ENCODE peak calls at places on chromosomes 6 and 20, in six cellular contexts. C, F, I, E, J and N are unnamed samples.

GRCh38 chr6:21634582-21634981 is 41.0 kb downstream of the SOX4 start:
- DNase-seq in C (no peak), F (no peak), I (no peak), E (peak), J (peak), N (no peak)

GRCh38 chr6:159249150-159249549 is 80.0 kb downstream of the FNDC1 start:
- DNase-seq in C (no peak), F (no peak), I (no peak), E (no peak), J (no peak), N (no peak)

GRCh38 chr20:58233881-58234528 is 5.6 kb upstream of the ANKRD60 start:
- DNase-seq in C (no peak), F (peak), I (no peak), E (no peak), J (no peak), N (no peak)

GRCh38 chr6:141151710-141152417 is 980.9 kb upstream of the GJE1 start:
- DNase-seq in C (no peak), F (no peak), I (no peak), E (no peak), J (no peak), N (no peak)

GRCh38 chr6:109095821-109096084 is 446 bp downstream of the CEP57L1 start:
- DNase-seq in C (no peak), F (no peak), I (no peak), E (no peak), J (no peak), N (no peak)

GRCh38 chr6:24126586-24127192 is 674 bp downstream of the NRSN1 start:
- DNase-seq in C (no peak), F (peak), I (no peak), E (peak), J (peak), N (peak)

GRCh38 chr6:83068628-83069027 is 1.2 kb downstream of the DOP1A start:
- DNase-seq in C (no peak), F (no peak), I (no peak), E (no peak), J (no peak), N (no peak)

GRCh38 chr6:53048431-53049195 is 16.6 kb upstream of the FBXO9 start:
- DNase-seq in C (no peak), F (no peak), I (no peak), E (peak), J (peak), N (peak)

GRCh38 chr20:45972500-45973183 is 639 bp upstream of the ZNF335 start:
- DNase-seq in C (no peak), F (peak), I (no peak), E (no peak), J (no peak), N (no peak)

GRCh38 chr6:170076466-170077165 is 214.3 kb downstream of the DLL1 start:
- DNase-seq in C (peak), F (peak), I (peak), E (no peak), J (no peak), N (no peak)

GRCh38 chr6:169811072-169811471 is 59.6 kb downstream of the ERMARD start:
- DNase-seq in C (no peak), F (no peak), I (no peak), E (no peak), J (no peak), N (no peak)

GRCh38 chr6:47153066-47153755 is 111.1 kb upstream of the ADGRF1 start:
- DNase-seq in C (no peak), F (no peak), I (no peak), E (peak), J (peak), N (no peak)

GRCh38 chr6:35197196-35197595 is 16.6 kb upstream of the SCUBE3 start:
- DNase-seq in C (no peak), F (no peak), I (no peak), E (peak), J (no peak), N (no peak)

GRCh38 chr20:57672953-57673575 is 36.8 kb downstream of the PMEPA1 start:
- DNase-seq in C (no peak), F (no peak), I (no peak), E (no peak), J (no peak), N (no peak)

GRCh38 chr6:56760842-56761241 is 118.2 kb upstream of the DST start:
- DNase-seq in C (no peak), F (no peak), I (no peak), E (peak), J (peak), N (no peak)

GRCh38 chr20:24027229-24027628 is 38.6 kb upstream of the GGTLC1 start:
- DNase-seq in C (no peak), F (peak), I (no peak), E (peak), J (no peak), N (peak)

GRCh38 chr6:53718597-53719460 is 53.3 kb upstream of the KLHL31 start:
- DNase-seq in C (peak), F (peak), I (no peak), E (peak), J (peak), N (peak)

GRCh38 chr6:90338409-90338808 is 41.8 kb upstream of the BACH2 start:
- DNase-seq in C (no peak), F (no peak), I (no peak), E (peak), J (no peak), N (no peak)

GRCh38 chr20:55667955-55668354 is 337.4 kb downstream of the CBLN4 start:
- DNase-seq in C (peak), F (no peak), I (no peak), E (no peak), J (no peak), N (no peak)

GRCh38 chr6:40947876-40948514 is 91.0 kb downstream of the UNC5CL start:
- DNase-seq in C (no peak), F (no peak), I (no peak), E (peak), J (peak), N (no peak)

GRCh38 chr6:26272171-26272631 is 92.8 kb upstream of the BTN3A2 start:
- DNase-seq in C (peak), F (peak), I (peak), E (no peak), J (no peak), N (no peak)

GRCh38 chr6:170147056-170147787 is 143.7 kb downstream of the DLL1 start:
- DNase-seq in C (peak), F (no peak), I (no peak), E (peak), J (no peak), N (no peak)

GRCh38 chr6:130167655-130168054 is 55.1 kb downstream of the SAMD3 start:
- DNase-seq in C (no peak), F (no peak), I (no peak), E (peak), J (peak), N (no peak)

GRCh38 chr20:12276011-12276673 is 358.4 kb downstream of the BTBD3 start:
- DNase-seq in C (no peak), F (no peak), I (no peak), E (peak), J (no peak), N (peak)

GRCh38 chr6:37208793-37209192 is 38.8 kb downstream of the PIM1 start:
- DNase-seq in C (no peak), F (no peak), I (no peak), E (no peak), J (no peak), N (no peak)

GRCh38 chr6:137536104-137536773 is 42.0 kb upstream of the OLIG3 start:
- DNase-seq in C (no peak), F (no peak), I (no peak), E (no peak), J (no peak), N (peak)

GRCh38 chr6:52543729-52544324 is 33.0 kb downstream of the TRAM2 start:
- DNase-seq in C (no peak), F (no peak), I (no peak), E (peak), J (peak), N (no peak)

GRCh38 chr6:80468398-80468797 is 361.9 kb downstream of the BCKDHB start:
- DNase-seq in C (no peak), F (no peak), I (no peak), E (no peak), J (no peak), N (no peak)

GRCh38 chr20:20969701-20970100 is 136.5 kb downstream of the LINC00237 start:
- DNase-seq in C (no peak), F (no peak), I (no peak), E (no peak), J (no peak), N (no peak)

GRCh38 chr6:105091140-105091829 is 88.5 kb downstream of the POPDC3 start:
- DNase-seq in C (no peak), F (no peak), I (no peak), E (no peak), J (peak), N (no peak)

GRCh38 chr20:19867940-19868371 is 109.9 kb downstream of the RIN2 start:
- DNase-seq in C (no peak), F (no peak), I (no peak), E (no peak), J (peak), N (no peak)

GRCh38 chr20:20130399-20130798 is 78.1 kb downstream of the CFAP61 start:
- DNase-seq in C (no peak), F (no peak), I (no peak), E (peak), J (peak), N (peak)

GRCh38 chr20:35856866-35857265 is 85.1 kb downstream of the PHF20 start:
- DNase-seq in C (no peak), F (no peak), I (no peak), E (no peak), J (no peak), N (no peak)

GRCh38 chr20:44433751-44434538 is 41.7 kb upstream of the TTPAL start:
- DNase-seq in C (peak), F (peak), I (no peak), E (no peak), J (no peak), N (no peak)

GRCh38 chr6:109610555-109610954 is 80.4 kb downstream of the AK9 start:
- DNase-seq in C (no peak), F (no peak), I (no peak), E (no peak), J (peak), N (no peak)

GRCh38 chr6:153117986-153118886 is 12.8 kb downstream of the RGS17 start:
- DNase-seq in C (no peak), F (no peak), I (no peak), E (peak), J (peak), N (no peak)

GRCh38 chr20:36145877-36146707 is 8.4 kb upstream of the EPB41L1 start:
- DNase-seq in C (no peak), F (no peak), I (peak), E (no peak), J (peak), N (no peak)

GRCh38 chr6:101230866-101231265 is 162.6 kb upstream of the GRIK2 start:
- DNase-seq in C (no peak), F (no peak), I (no peak), E (no peak), J (no peak), N (no peak)

GRCh38 chr20:1418335-1418734 is 25.5 kb upstream of the FKBP1A start:
- DNase-seq in C (no peak), F (no peak), I (no peak), E (peak), J (peak), N (no peak)

GRCh38 chr6:108888745-108889144 is 40.5 kb downstream of the ARMC2 start:
- DNase-seq in C (no peak), F (no peak), I (no peak), E (no peak), J (no peak), N (no peak)

GRCh38 chr20:62550087-62550565 is 74.3 kb upstream of the GATA5 start:
- DNase-seq in C (no peak), F (no peak), I (peak), E (no peak), J (no peak), N (no peak)
- H3K4me3 ChIP-seq in C (no peak), F (peak), I (peak), E (no peak), J (no peak), N (no peak)

DNA sequence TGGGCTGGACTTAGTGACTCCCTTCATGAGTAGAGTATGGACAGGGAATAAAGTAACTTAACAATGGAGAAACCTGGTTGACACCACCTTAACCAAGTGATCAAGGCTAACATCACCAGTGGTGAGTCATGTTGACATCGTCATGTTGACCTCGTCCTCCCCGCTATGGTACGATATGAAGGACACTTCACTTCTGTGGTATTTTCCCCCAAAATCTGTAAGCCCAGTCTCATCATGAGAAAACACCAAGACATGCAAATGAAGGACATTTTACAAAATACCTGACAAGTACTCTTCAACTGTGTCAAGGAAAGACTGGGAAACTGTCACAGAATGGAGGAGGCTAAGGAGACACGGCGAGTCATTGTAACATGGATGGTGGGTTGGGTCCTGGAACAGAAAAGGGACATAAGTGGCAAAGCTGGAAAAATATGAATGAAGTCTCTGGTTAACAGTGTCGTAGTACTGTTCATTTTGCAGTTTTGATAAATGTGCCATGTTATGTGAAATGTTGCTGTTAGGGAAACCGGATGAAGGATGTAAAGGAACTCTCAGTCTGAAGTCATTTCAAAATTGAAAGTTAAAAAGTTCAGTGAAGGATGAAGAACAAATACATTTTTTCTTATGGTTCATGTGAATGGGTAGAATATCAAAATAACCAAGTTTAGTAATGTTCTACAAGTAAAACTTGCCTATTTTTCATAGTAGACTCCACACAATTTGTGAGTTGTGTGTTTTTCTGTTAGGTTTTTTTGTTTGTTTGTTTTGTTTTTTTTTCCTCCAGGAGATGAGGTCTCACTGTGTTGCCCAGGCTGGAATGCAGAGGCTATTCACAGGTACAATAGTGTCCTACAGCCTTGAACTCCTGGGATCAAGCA is 247.5 kb downstream of the TMEM242 start:
- DNase-seq in C (no peak), F (no peak), I (no peak), E (peak), J (no peak), N (no peak)
- H3K4me3 ChIP-seq in C (no peak), F (no peak), I (peak), E (no peak), J (no peak), N (no peak)

DNA sequence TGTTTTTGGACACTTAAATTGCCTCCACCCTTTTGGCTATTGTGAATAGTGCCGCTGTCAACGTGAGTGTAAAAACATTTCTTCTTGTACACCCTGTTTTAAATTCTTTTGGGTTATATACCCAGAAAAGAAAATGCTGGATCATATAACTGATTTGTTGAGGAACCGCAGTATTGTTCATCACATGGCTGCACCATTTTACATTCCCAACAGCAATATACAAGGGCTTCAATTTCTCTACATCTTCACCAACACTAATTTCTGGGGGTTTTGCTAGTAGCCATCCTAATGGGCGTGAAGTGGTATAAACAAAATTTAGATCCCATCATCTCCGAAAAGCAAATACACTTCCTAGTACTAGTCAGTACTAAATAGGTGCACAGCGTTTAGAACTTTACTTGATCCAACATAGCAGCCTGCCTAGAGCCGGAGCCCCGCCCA is 579 bp upstream of the BPHL start:
- DNase-seq in C (no peak), F (no peak), I (no peak), E (peak), J (no peak), N (peak)
- H3K4me3 ChIP-seq in C (peak), F (peak), I (peak), E (peak), J (peak), N (peak)

GRCh38 chr6:132491881-132492280 is 21.0 kb downstream of the STX7 start:
- DNase-seq in C (no peak), F (no peak), I (no peak), E (no peak), J (no peak), N (no peak)

GRCh38 chr6:132489376-132489775 is 23.5 kb downstream of the STX7 start:
- DNase-seq in C (no peak), F (no peak), I (no peak), E (no peak), J (no peak), N (no peak)

GRCh38 chr6:132490024-132490423 is 22.9 kb downstream of the STX7 start:
- DNase-seq in C (no peak), F (peak), I (no peak), E (no peak), J (no peak), N (no peak)

GRCh38 chr6:132490478-132491204 is 22.3 kb downstream of the STX7 start:
- DNase-seq in C (no peak), F (no peak), I (no peak), E (no peak), J (no peak), N (no peak)

GRCh38 chr6:132491303-132491702 is 21.6 kb downstream of the STX7 start:
- DNase-seq in C (no peak), F (no peak), I (no peak), E (no peak), J (no peak), N (no peak)
- H3K4me3 ChIP-seq in C (no peak), F (no peak), I (no peak), E (no peak), J (no peak), N (no peak)

GRCh38 chr20:37797669-37798175 is 103.9 kb downstream of the CTNNBL1 start:
- DNase-seq in C (no peak), F (no peak), I (no peak), E (no peak), J (no peak), N (no peak)

GRCh38 chr20:37800618-37801017 is 102.3 kb upstream of the VSTM2L start:
- DNase-seq in C (no peak), F (no peak), I (no peak), E (no peak), J (no peak), N (no peak)

GRCh38 chr20:37796733-37797132 is 102.9 kb downstream of the CTNNBL1 start:
- DNase-seq in C (no peak), F (no peak), I (no peak), E (no peak), J (no peak), N (no peak)

GRCh38 chr20:37798312-37798711 is 104.5 kb downstream of the CTNNBL1 start:
- DNase-seq in C (no peak), F (no peak), I (no peak), E (no peak), J (no peak), N (no peak)

GRCh38 chr20:37796121-37796520 is 102.3 kb downstream of the CTNNBL1 start:
- DNase-seq in C (no peak), F (no peak), I (no peak), E (no peak), J (no peak), N (no peak)
- H3K4me3 ChIP-seq in C (no peak), F (no peak), I (no peak), E (no peak), J (no peak), N (no peak)

GRCh38 chr20:32479012-32479411 is 106.1 kb downstream of the NOL4L start:
- DNase-seq in C (no peak), F (no peak), I (no peak), E (no peak), J (no peak), N (no peak)
- H3K4me3 ChIP-seq in C (no peak), F (no peak), I (no peak), E (no peak), J (no peak), N (no peak)